ENCODE peak calls at places on chromosomes 7 and 10, in nine cellular contexts. O is endodermal cell, M is left lung, X is HepG2, A is esophagus squamous epithelium, V is right lobe of liver, I is colonic mucosa, N is heart right ventricle, G is tibial artery. Q is an unnamed sample.

GRCh38 chr7:34493752-34494151 is 164.3 kb upstream of the NPSR1 start:
- DNase-seq in N (no peak), M (no peak), V (no peak), G (no peak), O (no peak), I (no peak), X (no peak), A (no peak), Q (no peak)

GRCh38 chr7:94241402-94241925 is 153.2 kb upstream of the COL1A2 start:
- DNase-seq in X (no peak), M (no peak), V (no peak), A (no peak), I (no peak), N (no peak), G (no peak), O (no peak), Q (no peak)

GRCh38 chr10:34494012-34494411 is 321.1 kb downstream of the PARD3 start:
- DNase-seq in V (no peak), X (no peak), G (no peak), I (no peak), M (no peak), N (no peak), O (no peak), A (no peak), Q (no peak)

GRCh38 chr7:26103541-26104070 is 48.4 kb upstream of the NFE2L3 start:
- DNase-seq in V (no peak), G (no peak), X (no peak), A (no peak), O (no peak), N (no peak), M (no peak), I (no peak), Q (no peak)

GRCh38 chr10:132804785-132805426 is 19.0 kb upstream of the NKX6-2 start:
- DNase-seq in O (no peak), I (no peak), M (peak; percentile 72), X (no peak), N (no peak), G (peak; percentile 49), A (no peak), V (no peak), Q (no peak)

GRCh38 chr7:39948375-39948774 is 1.7 kb upstream of the CDK13 start:
- DNase-seq in O (no peak), A (no peak), N (no peak), G (no peak), X (no peak), I (no peak), V (no peak), M (no peak), Q (peak; percentile 26)

GRCh38 chr7:28411876-28412662 is at the start of gene CREB5:
- DNase-seq in O (peak; percentile 55), N (no peak), M (no peak), I (no peak), A (no peak), G (no peak), X (no peak), V (no peak), Q (no peak)

GRCh38 chr7:20030915-20031362 is 186.2 kb downstream of the MACC1 start:
- DNase-seq in M (no peak), X (no peak), N (no peak), G (no peak), A (no peak), O (no peak), V (no peak), I (no peak), Q (peak; percentile 15)

GRCh38 chr7:140039896-140040295 is 22.9 kb downstream of the PARP12 start:
- DNase-seq in N (no peak), G (peak; percentile 51), O (no peak), V (no peak), I (no peak), A (no peak), X (no peak), M (no peak), Q (no peak)

GRCh38 chr10:70615784-70616511 is 13.4 kb upstream of the PRF1 start:
- DNase-seq in N (no peak), I (no peak), V (no peak), A (no peak), G (no peak), X (no peak), M (no peak), O (no peak), Q (no peak)

GRCh38 chr10:48973065-48973464 is 33.4 kb upstream of the LRRC18 start:
- DNase-seq in I (no peak), A (no peak), G (peak; percentile 15), M (no peak), O (no peak), V (no peak), X (no peak), N (no peak), Q (no peak)

GRCh38 chr10:100551231-100551630 is 15.5 kb downstream of the HIF1AN start:
- DNase-seq in X (no peak), N (no peak), M (no peak), A (no peak), I (no peak), V (no peak), O (no peak), G (no peak), Q (no peak)

GRCh38 chr10:122342293-122343134 is 32.0 kb upstream of the PLEKHA1 start:
- DNase-seq in X (peak; percentile 54), V (peak; percentile 62), O (peak; percentile 78), N (no peak), A (no peak), G (no peak), M (no peak), I (peak; percentile 53), Q (no peak)

GRCh38 chr10:10045765-10046028 is 972.0 kb upstream of the CELF2 start:
- DNase-seq in N (no peak), X (no peak), O (no peak), A (no peak), I (no peak), M (no peak), G (no peak), V (no peak), Q (peak; percentile 2)

GRCh38 chr10:75397571-75397921 is 4.0 kb downstream of the ZNF503 start:
- DNase-seq in X (no peak), A (no peak), N (no peak), V (no peak), G (no peak), I (no peak), O (no peak), M (no peak), Q (no peak)

GRCh38 chr7:69768986-69769595 is 170.8 kb downstream of the AUTS2 start:
- DNase-seq in A (no peak), I (no peak), G (no peak), N (no peak), X (no peak), V (no peak), O (no peak), M (no peak), Q (no peak)

GRCh38 chr10:109427421-109427820 is 495.9 kb downstream of the XPNPEP1 start:
- DNase-seq in M (no peak), G (no peak), I (no peak), V (no peak), A (no peak), N (no peak), X (no peak), O (no peak), Q (no peak)

GRCh38 chr10:72010234-72010992 is 46.2 kb downstream of the CHST3 start:
- DNase-seq in X (no peak), G (no peak), A (no peak), O (no peak), M (no peak), N (no peak), V (no peak), I (no peak), Q (no peak)
- TF ChIP-seq CTCF in X (no peak), G (no peak), A (no peak), O (no peak), M (no peak), N (no peak), V (no peak), I (no peak), Q (no peak)

GRCh38 chr10:117868151-117868550 is 178.6 kb downstream of the RAB11FIP2 start:
- DNase-seq in O (no peak), A (no peak), M (no peak), G (no peak), N (no peak), I (no peak), V (no peak), X (no peak), Q (no peak)

GRCh38 chr10:117860823-117861222 is 185.9 kb downstream of the RAB11FIP2 start:
- DNase-seq in A (no peak), I (no peak), V (no peak), G (no peak), X (peak; percentile 15), N (no peak), M (no peak), O (no peak), Q (no peak)

GRCh38 chr10:117860135-117860534 is 186.6 kb downstream of the RAB11FIP2 start:
- DNase-seq in O (no peak), N (no peak), M (no peak), V (no peak), G (no peak), I (no peak), X (no peak), A (no peak), Q (no peak)

GRCh38 chr10:117865945-117866344 is 180.8 kb downstream of the RAB11FIP2 start:
- DNase-seq in O (no peak), M (no peak), N (no peak), I (no peak), X (no peak), A (no peak), G (no peak), V (no peak), Q (no peak)
- H3K27me3 ChIP-seq in O (peaks cover 9% of the 10 kb centered on the region), M (no peaks in the 10 kb centered on the region), N (peaks cover 19% of the 10 kb centered on the region), I (no peaks in the 10 kb centered on the region), X (peaks cover 9% of the 10 kb centered on the region), A (no peaks in the 10 kb centered on the region), G (no peaks in the 10 kb centered on the region), V (no peaks in the 10 kb centered on the region), Q (peaks cover 1% of the 10 kb centered on the region)

GRCh38 chr7:65749039-65749438 is 123.8 kb upstream of the VKORC1L1 start:
- DNase-seq in I (no peak), V (peak; percentile 15), X (no peak), A (no peak), N (no peak), G (no peak), M (no peak), O (no peak), Q (no peak)
- H3K4me3 ChIP-seq in I (no peak overlapping the region), V (no peak overlapping the region), X (no peak overlapping the region), A (no peak overlapping the region), N (no peak overlapping the region), G (no peak overlapping the region), M (no peak overlapping the region), O (no peak overlapping the region), Q (no peak overlapping the region)

DNA sequence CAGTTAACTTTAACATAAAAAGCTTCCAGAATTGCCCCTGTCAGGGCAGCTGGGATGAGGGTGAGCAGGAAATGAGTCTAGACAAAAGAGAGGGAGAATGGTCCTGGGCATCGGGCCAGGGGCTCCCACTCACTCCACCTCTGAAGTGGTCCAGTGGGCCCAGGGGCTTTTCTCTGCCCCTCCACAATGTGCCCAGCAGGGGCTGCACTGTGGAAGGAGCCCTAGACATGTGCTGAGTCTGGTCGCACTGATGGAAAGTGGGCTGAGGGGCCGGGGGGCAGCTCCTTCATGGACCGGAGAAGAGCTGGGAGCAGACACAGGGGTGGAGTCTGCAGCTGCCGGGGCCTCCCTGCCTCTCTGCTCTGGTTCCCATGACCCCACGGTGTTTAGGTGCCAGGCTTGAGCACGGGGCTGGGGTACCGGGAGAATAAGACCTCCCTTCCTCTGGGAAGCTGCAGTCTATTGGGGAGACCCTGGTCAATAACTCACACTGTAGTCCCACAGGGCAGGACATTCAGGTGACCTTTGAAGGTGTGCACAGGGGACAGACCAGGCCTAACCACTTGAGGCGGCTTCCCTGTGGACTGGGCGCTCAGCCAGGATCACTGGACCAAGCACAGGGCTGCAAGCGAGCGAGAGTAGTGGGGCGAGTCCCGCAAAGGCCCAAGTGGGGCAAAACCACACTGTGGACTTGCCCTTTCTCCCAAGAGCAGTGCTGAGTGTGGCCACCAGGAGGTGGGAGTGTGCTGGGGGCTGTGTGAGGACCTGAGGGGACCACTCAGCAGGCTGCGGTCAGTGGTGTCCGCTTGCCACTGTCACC is 6.1 kb downstream of the ADCY1 start:
- DNase-seq in V (no peak), G (peak; percentile 66), X (no peak), O (peak; percentile 86), A (no peak), I (no peak), M (no peak), N (no peak), Q (no peak)
- TF ChIP-seq CTCF in V (no peak), G (no peak), X (peak; percentile 60), O (peak; percentile 79), A (no peak), I (no peak), M (no peak), N (no peak), Q (peak; percentile 62)

Q was measured in GM06990.